ENCODE peak calls at places on chromosomes 2 and 18, in four cellular contexts. One of them, this sample, is unnamed.

GRCh38 chr18:73384246-73384645 is 516.5 kb upstream of the NETO1 start:
- DNase-seq in mucosa of descending colon: no peak
- DNase-seq in esophagus squamous epithelium: no peak
- DNase-seq in fibroblast of the aortic adventitia: peak
- DNase-seq in this sample: no peak

GRCh38 chr2:171279983-171280790 is 119.5 kb upstream of the TLK1 start:
- DNase-seq in mucosa of descending colon: no peak
- DNase-seq in esophagus squamous epithelium: no peak
- DNase-seq in fibroblast of the aortic adventitia: no peak
- DNase-seq in this sample: no peak

GRCh38 chr2:26504002-26504401 is 26.1 kb upstream of the OTOF start:
- DNase-seq in mucosa of descending colon: no peak
- DNase-seq in esophagus squamous epithelium: no peak
- DNase-seq in fibroblast of the aortic adventitia: no peak
- DNase-seq in this sample: no peak

GRCh38 chr2:1886405-1886992 is 142.2 kb upstream of the PXDN start:
- DNase-seq in mucosa of descending colon: peak
- DNase-seq in esophagus squamous epithelium: no peak
- DNase-seq in fibroblast of the aortic adventitia: peak
- DNase-seq in this sample: peak

GRCh38 chr2:9336209-9336533 is 87.2 kb downstream of the ITGB1BP1 start:
- DNase-seq in mucosa of descending colon: peak
- DNase-seq in esophagus squamous epithelium: no peak
- DNase-seq in fibroblast of the aortic adventitia: no peak
- DNase-seq in this sample: no peak

GRCh38 chr2:190084704-190085103 is 22.2 kb upstream of the MSTN start:
- DNase-seq in mucosa of descending colon: no peak
- DNase-seq in esophagus squamous epithelium: no peak
- DNase-seq in fibroblast of the aortic adventitia: no peak
- DNase-seq in this sample: no peak

GRCh38 chr2:219430633-219431615 is 3.7 kb upstream of the SPEG start:
- DNase-seq in mucosa of descending colon: no peak
- DNase-seq in esophagus squamous epithelium: no peak
- DNase-seq in fibroblast of the aortic adventitia: peak
- DNase-seq in this sample: no peak

GRCh38 chr2:1648241-1649102 is 95.8 kb downstream of the PXDN start:
- DNase-seq in mucosa of descending colon: no peak
- DNase-seq in esophagus squamous epithelium: no peak
- DNase-seq in fibroblast of the aortic adventitia: no peak
- DNase-seq in this sample: no peak

GRCh38 chr2:144890828-144891227 is 370.9 kb upstream of the ZEB2 start:
- DNase-seq in mucosa of descending colon: no peak
- DNase-seq in esophagus squamous epithelium: no peak
- DNase-seq in fibroblast of the aortic adventitia: peak
- DNase-seq in this sample: no peak

GRCh38 chr18:59917422-59917821 is 17.6 kb downstream of the PMAIP1 start:
- DNase-seq in mucosa of descending colon: no peak
- DNase-seq in esophagus squamous epithelium: no peak
- DNase-seq in fibroblast of the aortic adventitia: peak
- DNase-seq in this sample: no peak

GRCh38 chr2:21175895-21176646 is 52.3 kb downstream of the TDRD15 start:
- DNase-seq in mucosa of descending colon: no peak
- DNase-seq in esophagus squamous epithelium: no peak
- DNase-seq in fibroblast of the aortic adventitia: no peak
- DNase-seq in this sample: no peak

GRCh38 chr2:239247401-239248245 is 153.2 kb downstream of the HDAC4 start:
- DNase-seq in mucosa of descending colon: peak
- DNase-seq in esophagus squamous epithelium: no peak
- DNase-seq in fibroblast of the aortic adventitia: no peak
- DNase-seq in this sample: no peak

GRCh38 chr18:67428805-67429204 is 87.7 kb downstream of the DSEL start:
- DNase-seq in mucosa of descending colon: no peak
- DNase-seq in esophagus squamous epithelium: no peak
- DNase-seq in fibroblast of the aortic adventitia: peak
- DNase-seq in this sample: no peak

GRCh38 chr2:218998414-218999002 is 5.3 kb upstream of the CRYBA2 start:
- DNase-seq in mucosa of descending colon: no peak
- DNase-seq in esophagus squamous epithelium: no peak
- DNase-seq in fibroblast of the aortic adventitia: no peak
- DNase-seq in this sample: no peak

GRCh38 chr2:238854699-238855111 is 6.8 kb downstream of the TWIST2 start:
- DNase-seq in mucosa of descending colon: no peak
- DNase-seq in esophagus squamous epithelium: no peak
- DNase-seq in fibroblast of the aortic adventitia: peak
- DNase-seq in this sample: no peak

GRCh38 chr2:200787351-200788128 is 24.2 kb upstream of the BZW1 start:
- DNase-seq in mucosa of descending colon: no peak
- DNase-seq in esophagus squamous epithelium: no peak
- DNase-seq in fibroblast of the aortic adventitia: peak
- DNase-seq in this sample: no peak

GRCh38 chr2:70369082-70369481 is 67.2 kb upstream of the FAM136A start:
- DNase-seq in mucosa of descending colon: no peak
- DNase-seq in esophagus squamous epithelium: no peak
- DNase-seq in fibroblast of the aortic adventitia: no peak
- DNase-seq in this sample: no peak

GRCh38 chr2:169757356-169757755 is 23.7 kb downstream of the KLHL23 start:
- DNase-seq in mucosa of descending colon: no peak
- DNase-seq in esophagus squamous epithelium: no peak
- DNase-seq in fibroblast of the aortic adventitia: no peak
- DNase-seq in this sample: no peak

GRCh38 chr2:62374301-62374960 is 131.6 kb downstream of the TMEM17 start:
- DNase-seq in mucosa of descending colon: no peak
- DNase-seq in esophagus squamous epithelium: no peak
- DNase-seq in fibroblast of the aortic adventitia: no peak
- DNase-seq in this sample: no peak

GRCh38 chr2:237669628-237670351 is 42.4 kb downstream of the LRRFIP1 start:
- DNase-seq in mucosa of descending colon: no peak
- DNase-seq in esophagus squamous epithelium: no peak
- DNase-seq in fibroblast of the aortic adventitia: peak
- DNase-seq in this sample: no peak

GRCh38 chr2:58156780-58157179 is 84.3 kb downstream of the FANCL start:
- DNase-seq in mucosa of descending colon: no peak
- DNase-seq in esophagus squamous epithelium: no peak
- DNase-seq in fibroblast of the aortic adventitia: peak
- DNase-seq in this sample: no peak

GRCh38 chr18:50819027-50819726 is 639 bp downstream of the MRO start:
- DNase-seq in mucosa of descending colon: peak
- DNase-seq in esophagus squamous epithelium: no peak
- DNase-seq in fibroblast of the aortic adventitia: peak
- DNase-seq in this sample: peak

GRCh38 chr18:45059695-45060094 is 379.0 kb downstream of the SETBP1 start:
- DNase-seq in mucosa of descending colon: no peak
- DNase-seq in esophagus squamous epithelium: no peak
- DNase-seq in fibroblast of the aortic adventitia: peak
- DNase-seq in this sample: no peak

GRCh38 chr2:50956886-50957285 is 75.0 kb downstream of the NRXN1 start:
- DNase-seq in mucosa of descending colon: no peak
- DNase-seq in esophagus squamous epithelium: no peak
- DNase-seq in fibroblast of the aortic adventitia: no peak
- DNase-seq in this sample: no peak

GRCh38 chr2:1455466-1455865 is 42.2 kb downstream of the TPO start:
- DNase-seq in mucosa of descending colon: no peak
- DNase-seq in esophagus squamous epithelium: no peak
- DNase-seq in fibroblast of the aortic adventitia: no peak
- DNase-seq in this sample: no peak

GRCh38 chr2:150047731-150048130 is 439.7 kb downstream of the RND3 start:
- DNase-seq in mucosa of descending colon: no peak
- DNase-seq in esophagus squamous epithelium: no peak
- DNase-seq in fibroblast of the aortic adventitia: peak
- DNase-seq in this sample: no peak

GRCh38 chr2:129253461-129253812 is 726.0 kb upstream of the RAB6C start:
- DNase-seq in mucosa of descending colon: no peak
- DNase-seq in esophagus squamous epithelium: no peak
- DNase-seq in fibroblast of the aortic adventitia: no peak
- DNase-seq in this sample: peak

GRCh38 chr18:79567481-79568147 is 112.0 kb upstream of the CTDP1 start:
- DNase-seq in mucosa of descending colon: peak
- DNase-seq in esophagus squamous epithelium: no peak
- DNase-seq in fibroblast of the aortic adventitia: peak
- DNase-seq in this sample: no peak

GRCh38 chr18:25832008-25832604 is 258.3 kb downstream of the SS18 start:
- DNase-seq in mucosa of descending colon: peak
- DNase-seq in esophagus squamous epithelium: no peak
- DNase-seq in fibroblast of the aortic adventitia: peak
- DNase-seq in this sample: peak

GRCh38 chr2:235639387-235639786 is 145.5 kb downstream of the AGAP1 start:
- DNase-seq in mucosa of descending colon: peak
- DNase-seq in esophagus squamous epithelium: no peak
- DNase-seq in fibroblast of the aortic adventitia: peak
- DNase-seq in this sample: no peak
- H3K4me3 ChIP-seq in mucosa of descending colon: no peak
- H3K4me3 ChIP-seq in esophagus squamous epithelium: no peak
- H3K4me3 ChIP-seq in fibroblast of the aortic adventitia: no peak
- H3K4me3 ChIP-seq in this sample: no peak

DNA sequence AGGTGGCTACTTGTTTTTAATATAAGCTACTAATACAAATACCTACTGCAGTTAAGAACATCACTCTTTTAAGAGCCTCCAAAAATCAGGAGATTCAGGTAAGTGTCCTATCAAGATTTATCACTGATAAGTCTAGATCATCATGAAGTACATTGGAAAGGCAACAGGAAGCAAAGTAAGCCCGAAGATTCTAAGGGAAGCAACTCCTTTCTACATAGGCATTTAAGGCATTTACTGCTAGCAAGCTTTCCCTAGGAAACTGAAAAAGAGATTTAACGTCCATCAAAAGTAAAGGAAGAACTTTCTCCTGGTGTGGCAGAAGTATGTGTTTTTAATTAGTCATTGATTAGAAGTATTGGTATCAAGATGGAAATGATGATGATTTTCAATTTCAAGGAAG is 3.7 kb downstream of the STK17B start:
- DNase-seq in mucosa of descending colon: no peak
- DNase-seq in esophagus squamous epithelium: no peak
- DNase-seq in fibroblast of the aortic adventitia: no peak
- DNase-seq in this sample: no peak
- H3K4me3 ChIP-seq in mucosa of descending colon: no peak
- H3K4me3 ChIP-seq in esophagus squamous epithelium: no peak
- H3K4me3 ChIP-seq in fibroblast of the aortic adventitia: peak
- H3K4me3 ChIP-seq in this sample: no peak

GRCh38 chr2:98108110-98108509 is 21.1 kb downstream of the VWA3B start:
- DNase-seq in mucosa of descending colon: no peak
- DNase-seq in esophagus squamous epithelium: no peak
- DNase-seq in fibroblast of the aortic adventitia: no peak
- DNase-seq in this sample: no peak

GRCh38 chr2:98099939-98100743 is 13.2 kb downstream of the VWA3B start:
- DNase-seq in mucosa of descending colon: no peak
- DNase-seq in esophagus squamous epithelium: no peak
- DNase-seq in fibroblast of the aortic adventitia: no peak
- DNase-seq in this sample: peak

GRCh38 chr2:98102878-98103277 is 15.9 kb downstream of the VWA3B start:
- DNase-seq in mucosa of descending colon: no peak
- DNase-seq in esophagus squamous epithelium: no peak
- DNase-seq in fibroblast of the aortic adventitia: no peak
- DNase-seq in this sample: no peak
- H3K4me3 ChIP-seq in mucosa of descending colon: no peak
- H3K4me3 ChIP-seq in esophagus squamous epithelium: no peak
- H3K4me3 ChIP-seq in fibroblast of the aortic adventitia: no peak
- H3K4me3 ChIP-seq in this sample: no peak

GRCh38 chr2:119680457-119681195 is 1.6 kb downstream of the TMEM177 start:
- DNase-seq in mucosa of descending colon: no peak
- DNase-seq in esophagus squamous epithelium: no peak
- DNase-seq in fibroblast of the aortic adventitia: no peak
- DNase-seq in this sample: no peak

GRCh38 chr2:119681196-119681867 is 2.3 kb downstream of the TMEM177 start:
- DNase-seq in mucosa of descending colon: no peak
- DNase-seq in esophagus squamous epithelium: no peak
- DNase-seq in fibroblast of the aortic adventitia: no peak
- DNase-seq in this sample: no peak

GRCh38 chr2:119679526-119679837 is 481 bp downstream of the TMEM177 start:
- DNase-seq in mucosa of descending colon: no peak
- DNase-seq in esophagus squamous epithelium: no peak
- DNase-seq in fibroblast of the aortic adventitia: no peak
- DNase-seq in this sample: no peak

GRCh38 chr2:119678021-119678656 is 862 bp upstream of the TMEM177 start:
- DNase-seq in mucosa of descending colon: peak
- DNase-seq in esophagus squamous epithelium: no peak
- DNase-seq in fibroblast of the aortic adventitia: no peak
- DNase-seq in this sample: peak

GRCh38 chr2:119679846-119680245 is 845 bp downstream of the TMEM177 start:
- DNase-seq in mucosa of descending colon: no peak
- DNase-seq in esophagus squamous epithelium: no peak
- DNase-seq in fibroblast of the aortic adventitia: no peak
- DNase-seq in this sample: no peak
- H3K4me3 ChIP-seq in mucosa of descending colon: peak
- H3K4me3 ChIP-seq in esophagus squamous epithelium: peak
- H3K4me3 ChIP-seq in fibroblast of the aortic adventitia: peak
- H3K4me3 ChIP-seq in this sample: peak

GRCh38 chr2:111698089-111698488 is 185.9 kb downstream of the ANAPC1 start:
- DNase-seq in mucosa of descending colon: no peak
- DNase-seq in esophagus squamous epithelium: no peak
- DNase-seq in fibroblast of the aortic adventitia: no peak
- DNase-seq in this sample: no peak

GRCh38 chr2:111697560-111697959 is 186.4 kb downstream of the ANAPC1 start:
- DNase-seq in mucosa of descending colon: peak
- DNase-seq in esophagus squamous epithelium: no peak
- DNase-seq in fibroblast of the aortic adventitia: no peak
- DNase-seq in this sample: no peak

GRCh38 chr2:111701798-111702118 is 182.2 kb downstream of the ANAPC1 start:
- DNase-seq in mucosa of descending colon: no peak
- DNase-seq in esophagus squamous epithelium: no peak
- DNase-seq in fibroblast of the aortic adventitia: no peak
- DNase-seq in this sample: no peak

GRCh38 chr2:111701266-111701665 is 182.7 kb downstream of the ANAPC1 start:
- DNase-seq in mucosa of descending colon: no peak
- DNase-seq in esophagus squamous epithelium: no peak
- DNase-seq in fibroblast of the aortic adventitia: no peak
- DNase-seq in this sample: no peak

DNA sequence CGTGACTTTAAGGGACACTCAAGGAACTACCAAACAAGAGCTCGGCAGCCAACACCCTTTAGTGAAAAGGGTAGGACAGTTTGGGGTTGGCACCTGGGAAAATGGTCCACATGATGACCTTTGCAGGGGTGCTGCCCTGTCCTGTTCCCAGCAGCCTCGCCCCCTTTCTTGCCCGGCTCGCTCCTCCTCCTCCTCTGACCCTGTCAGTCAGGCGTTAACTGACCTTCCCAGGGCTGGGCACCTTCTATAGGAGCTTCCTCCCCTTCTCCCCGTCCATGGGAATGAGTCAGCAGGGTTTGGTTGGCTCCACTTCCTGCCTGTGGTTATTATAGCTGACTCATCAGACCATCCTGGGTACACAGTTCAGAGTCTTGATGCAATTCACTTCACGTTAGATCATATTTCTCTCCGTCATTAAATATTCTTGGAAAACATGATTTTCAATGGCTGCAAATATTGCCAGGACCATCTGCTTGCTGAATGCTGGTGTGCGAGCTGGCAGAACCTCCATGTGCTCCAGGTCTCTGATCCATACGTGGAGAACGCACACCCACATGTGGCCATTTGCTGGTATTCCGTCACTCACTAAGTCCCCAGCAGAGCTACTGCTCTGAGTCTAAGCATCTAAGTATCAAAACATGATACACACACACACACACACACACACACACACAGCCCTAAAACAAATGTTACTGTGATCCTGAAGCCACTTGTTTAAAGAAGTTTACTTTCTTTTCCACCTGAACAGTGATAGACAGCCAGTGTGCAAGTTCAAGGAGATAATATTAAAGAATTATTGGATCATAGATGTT is 185.0 kb downstream of the ANAPC1 start:
- DNase-seq in mucosa of descending colon: peak
- DNase-seq in esophagus squamous epithelium: peak
- DNase-seq in fibroblast of the aortic adventitia: peak
- DNase-seq in this sample: peak
- H3K4me3 ChIP-seq in mucosa of descending colon: no peak
- H3K4me3 ChIP-seq in esophagus squamous epithelium: no peak
- H3K4me3 ChIP-seq in fibroblast of the aortic adventitia: no peak
- H3K4me3 ChIP-seq in this sample: no peak

This sample was measured in stomach.